ENCODE peak calls at places on chromosomes 3 and 15, in ten cellular contexts. O, D, P, B, A, J, T, G, I and M are unnamed samples.

GRCh38 chr15:57406040-57406772 is 29.9 kb downstream of the CGNL1 start:
- DNase-seq in A (no peak), O (no peak), B (no peak), J (no peak), G (no peak), I (no peak), P (no peak), D (no peak), T (no peak), M (no peak)

GRCh38 chr3:99808163-99808794 is 9.4 kb upstream of the CMSS1 start:
- DNase-seq in T (peak), D (peak), P (peak), O (no peak), I (peak), J (peak), B (peak), G (no peak), A (no peak), M (no peak)

GRCh38 chr3:38843898-38844297 is 27.9 kb upstream of the SCN10A start:
- DNase-seq in D (peak), B (peak), G (no peak), O (no peak), J (peak), A (no peak), P (no peak), T (no peak), I (peak), M (no peak)

GRCh38 chr3:178778579-178778978 is 242.3 kb downstream of the KCNMB2 start:
- DNase-seq in J (no peak), A (no peak), P (no peak), I (no peak), O (no peak), G (no peak), D (no peak), T (no peak), B (no peak), M (no peak)

GRCh38 chr3:122350814-122351418 is 25.9 kb downstream of the CSTA start:
- DNase-seq in T (peak), A (no peak), P (peak), G (no peak), B (peak), O (no peak), I (no peak), D (no peak), J (no peak), M (no peak)

GRCh38 chr15:71275098-71275497 is 159.8 kb downstream of the THSD4 start:
- DNase-seq in B (peak), I (no peak), J (no peak), T (no peak), G (no peak), D (no peak), P (no peak), A (no peak), O (no peak), M (no peak)

GRCh38 chr3:108100906-108101305 is 10.1 kb upstream of the CD47 start:
- DNase-seq in D (no peak), I (no peak), P (no peak), G (no peak), T (no peak), O (no peak), A (no peak), J (no peak), B (no peak), M (no peak)

GRCh38 chr3:38556640-38557358 is 60.7 kb downstream of the EXOG start:
- DNase-seq in A (peak), J (no peak), I (no peak), G (no peak), T (no peak), B (no peak), D (no peak), O (no peak), P (peak), M (peak)

GRCh38 chr15:48406240-48406891 is 75.1 kb downstream of the DUT start:
- DNase-seq in T (no peak), P (no peak), A (no peak), J (no peak), B (no peak), O (no peak), D (no peak), G (no peak), I (no peak), M (no peak)

GRCh38 chr3:183211390-183211789 is 41.7 kb upstream of the B3GNT5 start:
- DNase-seq in I (no peak), G (no peak), J (no peak), B (no peak), D (no peak), O (no peak), P (no peak), A (peak), T (peak), M (peak)

GRCh38 chr3:146308222-146308621 is 57.3 kb upstream of the PLSCR4 start:
- DNase-seq in G (no peak), T (no peak), D (no peak), O (no peak), I (no peak), B (peak), P (no peak), A (no peak), J (no peak), M (no peak)

GRCh38 chr15:65940618-65940909 is 71.3 kb downstream of the RAB11A start:
- DNase-seq in O (no peak), J (no peak), G (no peak), T (peak), A (no peak), B (peak), D (no peak), P (no peak), I (no peak), M (no peak)

GRCh38 chr15:69164807-69165636 is 4.6 kb downstream of the GLCE start:
- DNase-seq in B (no peak), O (no peak), G (no peak), I (no peak), P (no peak), D (no peak), J (no peak), T (no peak), A (no peak), M (no peak)

GRCh38 chr3:40265181-40265580 is 44.3 kb upstream of the EIF1B start:
- DNase-seq in T (no peak), P (no peak), G (no peak), O (no peak), B (no peak), A (no peak), I (no peak), J (no peak), D (no peak), M (no peak)

GRCh38 chr15:75022808-75023193 is 589 bp upstream of the PPCDC start:
- DNase-seq in A (no peak), B (no peak), G (no peak), I (no peak), O (no peak), T (no peak), J (no peak), P (no peak), D (no peak), M (no peak)

GRCh38 chr3:55270976-55271375 is 216.1 kb downstream of the WNT5A start:
- DNase-seq in P (no peak), J (no peak), I (no peak), B (no peak), G (no peak), T (no peak), O (no peak), A (no peak), D (no peak), M (no peak)

GRCh38 chr15:52217186-52217585 is 26.0 kb upstream of the GNB5 start:
- DNase-seq in J (no peak), T (no peak), G (peak), I (peak), B (no peak), O (no peak), P (peak), D (no peak), A (no peak), M (no peak)

GRCh38 chr3:185796431-185797107 is 28.3 kb downstream of the IGF2BP2 start:
- DNase-seq in G (no peak), P (peak), I (no peak), A (no peak), B (peak), D (no peak), O (no peak), T (peak), J (peak), M (no peak)

GRCh38 chr3:46102780-46103130 is 75.5 kb upstream of the XCR1 start:
- DNase-seq in J (no peak), T (no peak), P (no peak), B (no peak), O (no peak), A (no peak), D (no peak), I (no peak), G (no peak), M (no peak)

GRCh38 chr3:120661106-120661962 is 20.7 kb downstream of the HGD start:
- DNase-seq in I (no peak), J (no peak), O (no peak), A (no peak), B (no peak), G (no peak), D (no peak), P (no peak), T (no peak), M (no peak)

GRCh38 chr15:68047826-68048225 is 6.3 kb upstream of the PIAS1 start:
- DNase-seq in J (no peak), T (no peak), P (no peak), I (no peak), O (no peak), A (no peak), B (no peak), G (no peak), D (no peak), M (no peak)

GRCh38 chr3:56792201-56792600 is 9.5 kb downstream of the ARHGEF3 start:
- DNase-seq in O (no peak), T (peak), B (no peak), P (no peak), J (no peak), I (no peak), D (no peak), G (no peak), A (no peak), M (no peak)

GRCh38 chr15:84103345-84103744 is 132.2 kb upstream of the GOLGA6L4 start:
- DNase-seq in D (no peak), P (no peak), A (no peak), I (no peak), B (no peak), O (no peak), T (no peak), G (no peak), J (no peak), M (no peak)

GRCh38 chr3:15771444-15771843 is 26.3 kb downstream of the ANKRD28 start:
- DNase-seq in B (no peak), I (no peak), D (no peak), T (no peak), J (no peak), A (no peak), P (no peak), G (no peak), O (no peak), M (no peak)

GRCh38 chr3:95615592-95616310 is 1198.6 kb upstream of the EPHA6 start:
- DNase-seq in B (no peak), O (no peak), J (no peak), G (no peak), P (no peak), T (no peak), D (no peak), A (no peak), I (no peak), M (no peak)

GRCh38 chr3:33273628-33274027 is 3.6 kb upstream of the FBXL2 start:
- DNase-seq in G (no peak), I (no peak), O (no peak), P (no peak), J (no peak), A (no peak), B (no peak), D (no peak), T (no peak), M (no peak)

GRCh38 chr3:39148116-39149058 is 5.0 kb downstream of the CSRNP1 start:
- DNase-seq in A (peak), J (no peak), I (no peak), T (peak), D (no peak), P (peak), O (no peak), G (peak), B (no peak), M (no peak)

GRCh38 chr15:62453979-62454378 is 288.9 kb upstream of the C2CD4B start:
- DNase-seq in I (no peak), T (no peak), O (no peak), B (peak), G (no peak), J (no peak), D (no peak), A (no peak), P (no peak), M (no peak)

GRCh38 chr3:51974277-51974962 is 444 bp upstream of the ABHD14A start:
- DNase-seq in D (no peak), B (no peak), T (peak), P (peak), O (no peak), A (peak), I (no peak), G (peak), J (no peak), M (peak)

GRCh38 chr15:59616390-59616789 is 4.8 kb downstream of the GCNT3 start:
- DNase-seq in G (no peak), J (no peak), I (no peak), B (no peak), D (no peak), A (no peak), O (no peak), T (no peak), P (peak), M (no peak)

GRCh38 chr3:105747056-105747455 is 121.8 kb downstream of the CBLB start:
- DNase-seq in P (no peak), I (no peak), O (no peak), T (no peak), A (no peak), J (no peak), G (no peak), B (peak), D (no peak), M (no peak)

GRCh38 chr15:56232058-56232457 is 11.6 kb downstream of the RFX7 start:
- DNase-seq in O (no peak), J (no peak), B (no peak), A (no peak), G (no peak), I (no peak), D (no peak), T (no peak), P (no peak), M (no peak)

GRCh38 chr3:141353652-141354495 is 14.4 kb upstream of the ZBTB38 start:
- DNase-seq in B (peak), J (no peak), O (no peak), D (no peak), T (no peak), A (no peak), G (no peak), I (no peak), P (no peak), M (no peak)

GRCh38 chr3:145448436-145448835 is 712.5 kb downstream of the PLOD2 start:
- DNase-seq in J (peak), I (no peak), A (no peak), T (no peak), B (peak), D (no peak), P (no peak), O (no peak), G (no peak), M (no peak)

GRCh38 chr15:63086271-63086670 is 35.4 kb upstream of the LACTB start:
- DNase-seq in I (no peak), T (no peak), A (no peak), B (no peak), J (no peak), G (no peak), D (no peak), P (no peak), O (no peak), M (no peak)

GRCh38 chr3:142276780-142277179 is 51.4 kb upstream of the GK5 start:
- DNase-seq in B (no peak), P (no peak), D (no peak), I (no peak), G (no peak), J (no peak), O (no peak), A (no peak), T (no peak), M (no peak)

GRCh38 chr15:31598620-31599019 is 272.0 kb downstream of the KLF13 start:
- DNase-seq in T (no peak), B (no peak), I (peak), D (no peak), P (peak), O (no peak), G (no peak), A (no peak), J (no peak), M (peak)

DNA sequence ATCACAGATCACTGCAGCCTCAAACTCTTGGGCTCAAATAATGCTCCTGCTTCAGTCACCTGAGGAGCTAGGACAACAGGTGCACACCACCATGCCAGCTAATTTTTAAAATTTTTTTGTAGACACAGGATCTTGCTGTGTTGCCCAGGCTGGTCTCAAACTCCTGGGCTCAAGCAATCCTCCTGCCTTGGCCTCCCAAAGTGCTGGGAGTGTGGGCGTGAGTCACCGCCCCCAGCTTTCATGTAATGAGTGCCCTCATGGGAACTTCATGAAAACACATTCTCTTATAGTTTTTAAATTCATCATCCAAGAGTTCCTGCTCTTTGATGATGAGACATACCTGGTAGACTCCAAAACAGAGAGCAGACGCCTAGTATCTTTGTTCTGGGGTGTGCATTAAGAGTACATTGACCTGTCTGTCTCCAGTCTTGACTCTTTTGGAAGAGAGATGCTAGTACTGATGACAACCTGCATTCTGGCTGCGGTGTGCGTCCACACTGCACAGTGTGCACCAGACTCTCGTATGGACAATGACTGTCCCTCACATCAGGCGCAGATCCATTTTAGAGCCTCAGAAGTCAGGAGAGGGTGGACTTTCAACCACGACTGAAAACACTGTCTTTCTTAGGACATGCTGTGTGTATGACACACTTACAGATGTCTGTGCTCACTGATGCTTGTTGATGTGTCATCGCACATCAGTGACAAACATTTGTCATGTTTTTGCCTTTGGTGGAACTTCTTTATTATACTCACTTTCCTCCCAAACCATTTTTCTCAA is 2.0 kb downstream of the NRROS start:
- DNase-seq in I (no peak), A (no peak), T (no peak), P (no peak), D (no peak), O (no peak), B (no peak), G (no peak), J (no peak), M (no peak)
- H3K27ac ChIP-seq in I (no peak), A (no peak), T (no peak), P (peak), D (no peak), O (no peak), B (no peak), G (no peak), J (no peak), M (peak)

GRCh38 chr3:48663489-48664312 is 1.0 kb upstream of the CELSR3 start:
- DNase-seq in I (peak), P (peak), A (peak), G (peak), D (peak), T (peak), J (peak), O (peak), B (peak), M (peak)

GRCh38 chr3:48662753-48663488 is at the start of gene CELSR3:
- DNase-seq in A (no peak), O (peak), P (peak), B (peak), G (peak), I (peak), T (peak), J (peak), D (peak), M (peak)

GRCh38 chr3:48664929-48665328 is 2.2 kb upstream of the CELSR3 start:
- DNase-seq in J (no peak), B (no peak), A (no peak), G (no peak), T (no peak), P (no peak), D (no peak), O (no peak), I (no peak), M (no peak)

GRCh38 chr3:48662140-48662752 is 440 bp downstream of the CELSR3 start:
- DNase-seq in O (no peak), G (no peak), D (no peak), I (peak), T (no peak), J (no peak), P (no peak), A (no peak), B (no peak), M (no peak)

DNA sequence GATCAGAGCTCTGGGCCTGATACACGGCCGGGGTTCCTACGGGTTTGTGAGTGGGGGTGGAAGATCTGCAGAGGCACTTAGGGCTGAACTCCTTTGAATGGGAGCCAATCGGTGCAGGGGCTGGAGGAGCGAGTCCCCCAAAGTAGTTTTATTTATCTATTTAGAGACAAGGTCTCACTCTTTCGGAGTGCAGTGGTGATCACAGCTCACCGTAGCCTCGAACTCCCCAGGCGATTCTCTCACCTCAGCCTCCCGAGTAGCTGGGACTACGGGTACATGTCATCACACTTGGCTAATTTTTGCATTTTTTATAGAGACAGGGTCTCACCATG is 1.6 kb upstream of the CELSR3 start:
- DNase-seq in I (no peak), P (no peak), B (no peak), D (no peak), O (no peak), A (no peak), J (no peak), T (no peak), G (no peak), M (no peak)
- H3K4me3 ChIP-seq in I (no peak), P (no peak), B (no peak), D (peak), O (peak), A (no peak), J (peak), T (no peak), G (peak), M (peak)

GRCh38 chr3:190044142-190044541 is 76.6 kb downstream of the P3H2 start:
- DNase-seq in O (no peak), T (no peak), J (no peak), A (no peak), B (peak), I (no peak), D (no peak), G (no peak), P (no peak), M (no peak)
- H3K27ac ChIP-seq in O (no peak), T (no peak), J (no peak), A (no peak), B (no peak), I (peak), D (no peak), G (no peak), P (peak), M (no peak)

GRCh38 chr3:193836511-193836910 is 243.5 kb downstream of the OPA1 start:
- DNase-seq in B (no peak), O (no peak), T (no peak), I (no peak), P (no peak), D (no peak), A (no peak), G (no peak), J (no peak), M (no peak)

GRCh38 chr3:193840111-193840641 is 247.2 kb downstream of the OPA1 start:
- DNase-seq in G (no peak), J (no peak), I (no peak), T (no peak), P (no peak), B (no peak), O (no peak), A (no peak), D (no peak), M (no peak)

GRCh38 chr3:193835414-193835813 is 242.4 kb downstream of the OPA1 start:
- DNase-seq in A (no peak), J (no peak), D (no peak), P (no peak), T (no peak), O (no peak), B (no peak), I (no peak), G (no peak), M (no peak)

GRCh38 chr3:193837347-193837827 is 244.4 kb downstream of the OPA1 start:
- DNase-seq in I (no peak), G (no peak), D (no peak), P (no peak), T (no peak), J (no peak), B (peak), A (no peak), O (no peak), M (no peak)

DNA sequence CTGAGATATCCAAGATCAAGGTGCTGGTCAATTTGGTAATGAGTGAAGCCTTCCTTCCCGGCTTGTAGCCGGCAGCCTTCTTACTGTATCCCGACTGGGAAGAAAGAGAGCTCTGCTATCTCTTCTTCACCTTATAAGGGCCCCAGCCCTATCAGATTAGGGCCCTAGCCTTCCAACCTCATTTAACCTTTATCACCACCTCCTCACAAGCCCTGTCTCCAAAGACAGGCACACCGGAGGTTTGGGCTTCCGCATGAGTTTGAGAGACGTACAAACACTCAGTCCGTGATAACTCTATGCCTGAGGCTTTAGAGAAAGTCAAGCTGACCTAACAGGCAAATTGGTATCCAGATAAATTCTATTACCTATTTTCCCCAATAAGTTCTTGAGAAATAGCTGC is 243.9 kb downstream of the OPA1 start:
- DNase-seq in G (no peak), A (no peak), J (no peak), B (no peak), I (no peak), P (no peak), T (no peak), D (no peak), O (no peak), M (no peak)
- H3K4me3 ChIP-seq in G (no peak), A (no peak), J (no peak), B (no peak), I (no peak), P (no peak), T (no peak), D (no peak), O (no peak), M (no peak)

GRCh38 chr15:92643849-92644815 is 11.4 kb downstream of the FAM174B start:
- DNase-seq in B (no peak), O (no peak), G (peak), D (no peak), I (no peak), P (no peak), T (no peak), J (no peak), A (peak), M (no peak)
- H3K27ac ChIP-seq in B (no peak), O (no peak), G (peak), D (no peak), I (no peak), P (no peak), T (no peak), J (no peak), A (no peak), M (no peak)